ENCODE peak calls at places on chromosomes 2 and 18, in ten cellular contexts. M is kidney epithelial cell, V is fibroblast of mammary gland, D is iris pigment epithelial cell, T is NCI-H1092 treated with DMSO at 0.1 percent for 48 hours, U is NT2/D1, Z is IMR-90, F is CD14-positive monocyte, B is neuronal stem cell, W is HCT116. H is an unnamed sample.

GRCh38 chr2:37566517-37566961 is 104.9 kb downstream of the CDC42EP3 start:
- DNase-seq in D (no peak), T (no peak), V (peak; percentile 88), Z (peak; percentile 95), B (no peak), F (no peak), M (no peak), U (no peak), W (no peak), H (no peak)

GRCh38 chr2:195575879-195576391 is 81.1 kb upstream of the SLC39A10 start:
- DNase-seq in V (peak; percentile 88), W (peak; percentile 24), F (no peak), M (peak; percentile 73), Z (peak; percentile 92), U (no peak), T (peak; percentile 43), D (peak; percentile 91), B (no peak), H (peak; percentile 78)

GRCh38 chr18:37965572-37965970 is 400.0 kb upstream of the CELF4 start:
- DNase-seq in W (no peak), D (no peak), M (no peak), U (no peak), F (no peak), V (no peak), Z (no peak), T (no peak), B (no peak), H (no peak)

GRCh38 chr2:25372405-25373268 is 30.9 kb upstream of the DNMT3A start:
- DNase-seq in D (no peak), W (no peak), F (no peak), T (no peak), Z (no peak), U (no peak), B (no peak), V (no peak), M (no peak), H (no peak)

GRCh38 chr2:159267926-159268325 is 18.6 kb downstream of the WDSUB1 start:
- DNase-seq in U (no peak), T (no peak), V (no peak), W (no peak), F (no peak), Z (peak; percentile 16), D (peak; percentile 43), M (no peak), B (no peak), H (no peak)

GRCh38 chr2:96404446-96405373 is 69.1 kb downstream of the NCAPH start:
- DNase-seq in U (no peak), B (no peak), V (no peak), Z (no peak), F (no peak), D (no peak), W (no peak), T (peak; percentile 34), M (no peak), H (no peak)

GRCh38 chr2:107027205-107027604 is 141.2 kb upstream of the ST6GAL2 start:
- DNase-seq in W (no peak), Z (no peak), U (no peak), D (no peak), F (no peak), B (no peak), V (peak; percentile 17), T (no peak), M (no peak), H (no peak)

GRCh38 chr2:126808929-126809328 is 89.8 kb upstream of the TEX51 start:
- DNase-seq in Z (no peak), F (no peak), U (peak; percentile 61), V (no peak), T (no peak), B (no peak), W (no peak), D (no peak), M (no peak), H (no peak)

GRCh38 chr2:47310801-47311560 is 92.0 kb upstream of the MSH2 start:
- DNase-seq in F (peak; percentile 56), B (no peak), M (no peak), W (no peak), Z (no peak), T (no peak), V (no peak), U (no peak), D (no peak), H (no peak)

GRCh38 chr2:74067221-74067747 is 80.4 kb downstream of the BOLA3 start:
- DNase-seq in F (no peak), V (no peak), Z (no peak), M (no peak), T (no peak), W (no peak), B (no peak), D (no peak), U (no peak), H (no peak)

GRCh38 chr2:241569831-241570281 is 11.3 kb downstream of the BOK start:
- DNase-seq in T (no peak), F (no peak), V (no peak), W (no peak), B (no peak), U (no peak), Z (no peak), M (no peak), D (no peak), H (no peak)

GRCh38 chr2:241229563-241230401 is 41.3 kb downstream of the ANO7 start:
- DNase-seq in M (no peak), D (no peak), B (no peak), F (no peak), W (no peak), T (no peak), U (no peak), V (no peak), Z (no peak), H (no peak)

GRCh38 chr2:54561795-54562592 is 105.9 kb downstream of the SPTBN1 start:
- DNase-seq in W (no peak), D (no peak), B (no peak), M (no peak), U (no peak), V (no peak), F (no peak), T (no peak), Z (no peak), H (no peak)

GRCh38 chr2:11411768-11412448 is 54.1 kb downstream of the E2F6 start:
- DNase-seq in W (no peak), F (no peak), T (peak; percentile 32), D (peak; percentile 33), B (peak; percentile 39), V (peak; percentile 54), M (no peak), Z (peak; percentile 63), U (peak; percentile 32), H (peak; percentile 16)

GRCh38 chr2:226802573-226802972 is 3.0 kb upstream of the IRS1 start:
- DNase-seq in D (peak; percentile 91), T (peak; percentile 33), U (no peak), M (no peak), B (no peak), W (peak; percentile 81), F (no peak), Z (peak; percentile 92), V (peak; percentile 95), H (peak; percentile 38)

GRCh38 chr2:221851531-221852045 is 279.5 kb upstream of the EPHA4 start:
- DNase-seq in D (no peak), V (no peak), B (no peak), M (no peak), U (no peak), T (no peak), F (no peak), Z (no peak), W (no peak), H (no peak)

GRCh38 chr2:80331025-80331424 is 26.5 kb upstream of the LRRTM1 start:
- DNase-seq in M (no peak), T (no peak), Z (no peak), V (no peak), U (no peak), F (no peak), D (no peak), B (no peak), W (no peak), H (no peak)

GRCh38 chr2:192885569-192886160 is 690.9 kb upstream of the TMEFF2 start:
- DNase-seq in Z (no peak), T (peak; percentile 1), V (no peak), D (no peak), W (no peak), F (no peak), B (no peak), U (no peak), M (no peak), H (peak; percentile 23)

GRCh38 chr2:159797468-159798375 is at the start of gene CD302:
- DNase-seq in W (no peak), B (peak; percentile 35), Z (peak; percentile 45), D (peak; percentile 49), F (peak; percentile 56), M (no peak), U (no peak), T (peak; percentile 11), V (peak; percentile 47), H (no peak)

GRCh38 chr18:79507546-79508480 is 112.1 kb downstream of the NFATC1 start:
- DNase-seq in T (no peak), B (no peak), Z (peak; percentile 41), W (no peak), U (no peak), D (peak; percentile 75), V (peak; percentile 52), F (peak; percentile 44), M (no peak), H (no peak)

GRCh38 chr2:33417093-33417492 is 59.4 kb upstream of the RASGRP3 start:
- DNase-seq in W (no peak), M (no peak), V (peak; percentile 49), D (no peak), Z (no peak), F (no peak), T (no peak), B (no peak), U (no peak), H (no peak)

GRCh38 chr2:44746856-44747612 is 194.5 kb upstream of the SIX3 start:
- DNase-seq in B (no peak), Z (no peak), V (no peak), D (no peak), T (no peak), W (no peak), F (no peak), U (no peak), M (no peak), H (no peak)

GRCh38 chr2:98438190-98439133 is 6.2 kb upstream of the INPP4A start:
- DNase-seq in W (no peak), V (no peak), B (no peak), U (no peak), D (no peak), M (no peak), T (no peak), Z (no peak), F (no peak), H (no peak)

GRCh38 chr2:236663671-236664101 is 94.1 kb downstream of the ACKR3 start:
- DNase-seq in M (no peak), Z (peak; percentile 41), V (peak; percentile 87), B (no peak), F (no peak), D (peak; percentile 34), U (no peak), W (no peak), T (no peak), H (no peak)

GRCh38 chr18:22813648-22814328 is 119.3 kb upstream of the RBBP8 start:
- DNase-seq in T (peak; percentile 47), Z (peak; percentile 65), U (no peak), V (peak; percentile 54), W (no peak), F (no peak), B (no peak), D (peak; percentile 70), M (no peak), H (peak; percentile 26)

GRCh38 chr2:101533611-101534601 is 59.0 kb upstream of the RFX8 start:
- DNase-seq in U (peak; percentile 70), T (no peak), V (no peak), D (no peak), F (peak; percentile 88), W (no peak), B (peak; percentile 6), Z (no peak), M (no peak), H (no peak)

GRCh38 chr2:109460553-109461324 is 153.0 kb downstream of the SEPTIN10 start:
- DNase-seq in D (no peak), Z (no peak), F (peak; percentile 5), V (no peak), U (no peak), M (peak; percentile 65), W (no peak), B (no peak), T (no peak), H (no peak)

GRCh38 chr2:232339121-232340081 is 39.1 kb upstream of the ALPP start:
- DNase-seq in F (peak; percentile 37), T (no peak), B (no peak), M (no peak), U (no peak), V (no peak), D (no peak), W (no peak), Z (no peak), H (no peak)

H was measured in NCI-H226.